ENCODE peak calls at places on chromosomes 12 and 14, in eight cellular contexts. One of them, this sample, is unnamed. For H3K27me3, the result is how much of the 10 kb centered on the place peaks cover.

GRCh38 chr12:39061576-39061975 is 156.2 kb upstream of the CPNE8 start:
- DNase-seq in transverse colon: no peak
- DNase-seq in upper lobe of right lung: no peak
- DNase-seq in SJSA1: no peak
- DNase-seq in HL-60: no peak
- DNase-seq in heart left ventricle: no peak
- DNase-seq in GM23248: no peak
- DNase-seq in CD8-positive, alpha-beta T cell: no peak
- DNase-seq in this sample: no peak

GRCh38 chr12:83514372-83514771 is 827.7 kb downstream of the TMTC2 start:
- DNase-seq in transverse colon: no peak
- DNase-seq in upper lobe of right lung: no peak
- DNase-seq in SJSA1: no peak
- DNase-seq in HL-60: no peak
- DNase-seq in heart left ventricle: no peak
- DNase-seq in GM23248: no peak
- DNase-seq in CD8-positive, alpha-beta T cell: no peak
- DNase-seq in this sample: no peak

GRCh38 chr12:127381043-127381668 is 885.8 kb upstream of the TMEM132C start:
- DNase-seq in transverse colon: peak
- DNase-seq in upper lobe of right lung: peak
- DNase-seq in SJSA1: no peak
- DNase-seq in HL-60: peak
- DNase-seq in heart left ventricle: no peak
- DNase-seq in GM23248: peak
- DNase-seq in CD8-positive, alpha-beta T cell: peak
- DNase-seq in this sample: no peak

GRCh38 chr14:51783765-51784164 is 76.6 kb upstream of the GNG2 start:
- DNase-seq in transverse colon: no peak
- DNase-seq in upper lobe of right lung: no peak
- DNase-seq in SJSA1: no peak
- DNase-seq in HL-60: no peak
- DNase-seq in heart left ventricle: no peak
- DNase-seq in GM23248: peak
- DNase-seq in CD8-positive, alpha-beta T cell: no peak
- DNase-seq in this sample: peak

GRCh38 chr14:102140027-102140749 is 491 bp downstream of the WDR20 start:
- DNase-seq in transverse colon: peak
- DNase-seq in upper lobe of right lung: peak
- DNase-seq in SJSA1: peak
- DNase-seq in HL-60: peak
- DNase-seq in heart left ventricle: no peak
- DNase-seq in GM23248: peak
- DNase-seq in CD8-positive, alpha-beta T cell: peak
- DNase-seq in this sample: peak

GRCh38 chr12:104177663-104178501 is 37.7 kb upstream of the TXNRD1 start:
- DNase-seq in transverse colon: peak
- DNase-seq in upper lobe of right lung: peak
- DNase-seq in SJSA1: peak
- DNase-seq in HL-60: peak
- DNase-seq in heart left ventricle: peak
- DNase-seq in GM23248: peak
- DNase-seq in CD8-positive, alpha-beta T cell: no peak
- DNase-seq in this sample: peak

GRCh38 chr12:89414851-89415250 is 62.5 kb upstream of the DUSP6 start:
- DNase-seq in transverse colon: no peak
- DNase-seq in upper lobe of right lung: no peak
- DNase-seq in SJSA1: no peak
- DNase-seq in HL-60: no peak
- DNase-seq in heart left ventricle: no peak
- DNase-seq in GM23248: peak
- DNase-seq in CD8-positive, alpha-beta T cell: no peak
- DNase-seq in this sample: no peak

GRCh38 chr12:51752490-51752889 is 96.0 kb downstream of the FIGNL2 start:
- DNase-seq in transverse colon: peak
- DNase-seq in upper lobe of right lung: no peak
- DNase-seq in SJSA1: peak
- DNase-seq in HL-60: no peak
- DNase-seq in heart left ventricle: peak
- DNase-seq in GM23248: peak
- DNase-seq in CD8-positive, alpha-beta T cell: no peak
- DNase-seq in this sample: peak

GRCh38 chr14:85280074-85280473 is 249.9 kb upstream of the FLRT2 start:
- DNase-seq in transverse colon: no peak
- DNase-seq in upper lobe of right lung: no peak
- DNase-seq in SJSA1: no peak
- DNase-seq in HL-60: no peak
- DNase-seq in heart left ventricle: no peak
- DNase-seq in GM23248: peak
- DNase-seq in CD8-positive, alpha-beta T cell: no peak
- DNase-seq in this sample: no peak

GRCh38 chr14:63777024-63777423 is 49.2 kb upstream of the SGPP1 start:
- DNase-seq in transverse colon: no peak
- DNase-seq in upper lobe of right lung: no peak
- DNase-seq in SJSA1: no peak
- DNase-seq in HL-60: no peak
- DNase-seq in heart left ventricle: no peak
- DNase-seq in GM23248: peak
- DNase-seq in CD8-positive, alpha-beta T cell: no peak
- DNase-seq in this sample: peak

GRCh38 chr12:32595251-32595650 is 83.8 kb upstream of the DNM1L start:
- DNase-seq in transverse colon: no peak
- DNase-seq in upper lobe of right lung: no peak
- DNase-seq in SJSA1: no peak
- DNase-seq in HL-60: no peak
- DNase-seq in heart left ventricle: no peak
- DNase-seq in GM23248: no peak
- DNase-seq in CD8-positive, alpha-beta T cell: no peak
- DNase-seq in this sample: peak

GRCh38 chr12:49843871-49844437 is 1.0 kb upstream of the BCDIN3D start:
- DNase-seq in transverse colon: no peak
- DNase-seq in upper lobe of right lung: no peak
- DNase-seq in SJSA1: no peak
- DNase-seq in HL-60: no peak
- DNase-seq in heart left ventricle: no peak
- DNase-seq in GM23248: peak
- DNase-seq in CD8-positive, alpha-beta T cell: no peak
- DNase-seq in this sample: no peak

GRCh38 chr12:101670007-101670671 is 27.3 kb upstream of the CHPT1 start:
- DNase-seq in transverse colon: peak
- DNase-seq in upper lobe of right lung: no peak
- DNase-seq in SJSA1: no peak
- DNase-seq in HL-60: peak
- DNase-seq in heart left ventricle: no peak
- DNase-seq in GM23248: peak
- DNase-seq in CD8-positive, alpha-beta T cell: no peak
- DNase-seq in this sample: peak

GRCh38 chr12:72346331-72346944 is 74.3 kb downstream of the TRHDE start:
- DNase-seq in transverse colon: peak
- DNase-seq in upper lobe of right lung: no peak
- DNase-seq in SJSA1: peak
- DNase-seq in HL-60: peak
- DNase-seq in heart left ventricle: no peak
- DNase-seq in GM23248: peak
- DNase-seq in CD8-positive, alpha-beta T cell: no peak
- DNase-seq in this sample: peak

GRCh38 chr12:6959376-6960290 is 8.5 kb downstream of the PTPN6 start:
- DNase-seq in transverse colon: no peak
- DNase-seq in upper lobe of right lung: peak
- DNase-seq in SJSA1: no peak
- DNase-seq in HL-60: no peak
- DNase-seq in heart left ventricle: no peak
- DNase-seq in GM23248: no peak
- DNase-seq in CD8-positive, alpha-beta T cell: no peak
- DNase-seq in this sample: no peak

GRCh38 chr12:46400406-46400805 is 27.8 kb upstream of the SLC38A2 start:
- DNase-seq in transverse colon: no peak
- DNase-seq in upper lobe of right lung: no peak
- DNase-seq in SJSA1: no peak
- DNase-seq in HL-60: no peak
- DNase-seq in heart left ventricle: no peak
- DNase-seq in GM23248: peak
- DNase-seq in CD8-positive, alpha-beta T cell: no peak
- DNase-seq in this sample: no peak

GRCh38 chr12:50185496-50185895 is 18.3 kb upstream of the CERS5 start:
- DNase-seq in transverse colon: no peak
- DNase-seq in upper lobe of right lung: no peak
- DNase-seq in SJSA1: no peak
- DNase-seq in HL-60: no peak
- DNase-seq in heart left ventricle: no peak
- DNase-seq in GM23248: peak
- DNase-seq in CD8-positive, alpha-beta T cell: no peak
- DNase-seq in this sample: no peak

GRCh38 chr12:125434936-125435443 is 369.8 kb downstream of the AACS start:
- DNase-seq in transverse colon: no peak
- DNase-seq in upper lobe of right lung: no peak
- DNase-seq in SJSA1: no peak
- DNase-seq in HL-60: no peak
- DNase-seq in heart left ventricle: no peak
- DNase-seq in GM23248: no peak
- DNase-seq in CD8-positive, alpha-beta T cell: no peak
- DNase-seq in this sample: no peak

GRCh38 chr12:30810918-30811317 is 56.2 kb upstream of the CAPRIN2 start:
- DNase-seq in transverse colon: no peak
- DNase-seq in upper lobe of right lung: no peak
- DNase-seq in SJSA1: no peak
- DNase-seq in HL-60: no peak
- DNase-seq in heart left ventricle: no peak
- DNase-seq in GM23248: no peak
- DNase-seq in CD8-positive, alpha-beta T cell: no peak
- DNase-seq in this sample: no peak

GRCh38 chr14:45939572-45939971 is 686.6 kb upstream of the MIS18BP1 start:
- DNase-seq in transverse colon: no peak
- DNase-seq in upper lobe of right lung: no peak
- DNase-seq in SJSA1: no peak
- DNase-seq in HL-60: no peak
- DNase-seq in heart left ventricle: no peak
- DNase-seq in GM23248: no peak
- DNase-seq in CD8-positive, alpha-beta T cell: no peak
- DNase-seq in this sample: no peak

DNA sequence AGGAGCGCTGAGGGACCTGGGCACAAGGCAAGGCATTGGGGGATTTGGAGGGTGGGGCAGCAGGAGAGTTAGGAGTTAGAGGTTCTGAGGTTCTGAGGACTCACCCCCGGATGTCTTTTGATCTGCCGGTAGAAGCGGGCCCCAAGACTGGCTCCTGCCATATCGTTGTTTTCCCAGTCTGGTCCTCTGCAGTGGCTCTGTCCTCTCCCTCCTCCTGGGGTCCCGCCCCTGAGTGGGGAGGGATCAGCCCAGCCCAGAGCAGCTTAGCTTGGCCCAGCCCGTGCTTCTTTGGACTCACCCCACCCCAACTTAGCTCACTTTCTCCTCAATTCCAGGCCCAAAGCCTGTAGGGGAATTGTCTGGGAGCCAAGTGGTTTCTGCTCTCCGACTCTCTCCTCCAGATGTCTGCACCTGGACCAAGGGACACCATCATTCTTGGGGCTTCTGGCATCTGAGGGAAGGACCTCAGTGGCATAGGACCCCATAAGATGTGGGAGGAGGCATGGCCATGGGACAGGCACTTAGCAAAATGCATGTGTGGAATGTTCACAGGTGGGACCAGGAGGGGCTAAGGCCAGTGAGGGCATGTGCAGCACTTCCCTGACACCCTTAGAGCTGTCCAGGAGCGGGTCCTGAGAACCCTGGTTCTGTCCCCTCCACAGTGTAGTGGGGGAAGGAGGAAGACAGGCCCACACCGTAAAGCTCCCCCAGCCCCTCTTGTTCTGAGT is 7.6 kb downstream of the SHMT2 start:
- DNase-seq in transverse colon: no peak
- DNase-seq in upper lobe of right lung: no peak
- DNase-seq in SJSA1: no peak
- DNase-seq in HL-60: no peak
- DNase-seq in heart left ventricle: peak
- DNase-seq in GM23248: peak
- DNase-seq in CD8-positive, alpha-beta T cell: no peak
- DNase-seq in this sample: no peak
- H3K27me3 ChIP-seq in transverse colon: half or more
- H3K27me3 ChIP-seq in upper lobe of right lung: half or more
- H3K27me3 ChIP-seq in SJSA1: under half
- H3K27me3 ChIP-seq in HL-60: under half
- H3K27me3 ChIP-seq in heart left ventricle: under half
- H3K27me3 ChIP-seq in GM23248: under half
- H3K27me3 ChIP-seq in CD8-positive, alpha-beta T cell: under half
- H3K27me3 ChIP-seq in this sample: under half

GRCh38 chr12:5441497-5442236 is 9.8 kb downstream of the NTF3 start:
- DNase-seq in transverse colon: no peak
- DNase-seq in upper lobe of right lung: no peak
- DNase-seq in SJSA1: peak
- DNase-seq in HL-60: no peak
- DNase-seq in heart left ventricle: no peak
- DNase-seq in GM23248: peak
- DNase-seq in CD8-positive, alpha-beta T cell: no peak
- DNase-seq in this sample: peak
- H3K27me3 ChIP-seq in transverse colon: under half
- H3K27me3 ChIP-seq in upper lobe of right lung: under half
- H3K27me3 ChIP-seq in SJSA1: under half
- H3K27me3 ChIP-seq in HL-60: under half
- H3K27me3 ChIP-seq in heart left ventricle: under half
- H3K27me3 ChIP-seq in GM23248: under half
- H3K27me3 ChIP-seq in CD8-positive, alpha-beta T cell: under half
- H3K27me3 ChIP-seq in this sample: under half

DNA sequence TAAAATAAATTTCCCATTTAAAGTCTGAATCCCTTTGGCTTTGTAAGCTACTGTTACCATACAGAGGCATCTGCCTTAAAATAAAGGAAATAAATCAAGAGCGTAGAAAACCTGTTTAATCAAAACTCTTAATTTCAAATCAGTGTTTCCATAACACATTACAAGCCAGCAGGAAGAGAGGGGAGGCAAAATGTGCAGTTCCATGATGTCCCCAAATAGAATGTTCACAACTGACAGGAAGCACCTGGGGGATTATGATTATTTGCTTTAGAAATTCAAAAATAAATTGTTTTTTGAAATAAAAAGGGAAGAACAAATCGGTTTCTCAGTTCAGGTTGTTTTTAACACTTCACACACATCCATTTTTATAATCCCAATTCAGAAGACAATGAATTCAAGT is 21.4 kb downstream of the SOCS2 start:
- DNase-seq in transverse colon: no peak
- DNase-seq in upper lobe of right lung: no peak
- DNase-seq in SJSA1: no peak
- DNase-seq in HL-60: no peak
- DNase-seq in heart left ventricle: no peak
- DNase-seq in GM23248: no peak
- DNase-seq in CD8-positive, alpha-beta T cell: no peak
- DNase-seq in this sample: no peak
- H3K27me3 ChIP-seq in transverse colon: under half
- H3K27me3 ChIP-seq in upper lobe of right lung: under half
- H3K27me3 ChIP-seq in SJSA1: under half
- H3K27me3 ChIP-seq in HL-60: under half
- H3K27me3 ChIP-seq in heart left ventricle: under half
- H3K27me3 ChIP-seq in GM23248: under half
- H3K27me3 ChIP-seq in CD8-positive, alpha-beta T cell: under half
- H3K27me3 ChIP-seq in this sample: under half

DNA sequence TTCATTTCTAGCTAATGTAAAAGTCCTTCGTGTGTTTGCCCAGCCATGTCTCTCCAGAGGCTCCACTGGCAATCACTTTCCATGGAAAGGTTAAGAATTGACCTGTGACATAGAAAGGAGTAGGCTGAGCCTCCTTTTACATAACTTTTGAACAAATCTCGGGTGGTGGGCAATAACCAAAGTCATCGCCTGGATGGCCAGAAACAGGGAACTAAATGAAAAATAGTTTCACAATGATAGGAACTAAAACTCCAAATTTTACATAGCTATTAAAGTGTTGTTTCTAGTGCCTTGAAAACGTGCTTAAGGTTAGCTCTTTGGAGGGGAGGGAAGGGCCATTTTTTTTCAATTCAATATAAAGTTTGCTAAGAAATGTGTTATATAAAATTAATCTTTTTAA is 6.5 kb downstream of the BHLHE41 start:
- DNase-seq in transverse colon: no peak
- DNase-seq in upper lobe of right lung: no peak
- DNase-seq in SJSA1: no peak
- DNase-seq in HL-60: no peak
- DNase-seq in heart left ventricle: no peak
- DNase-seq in GM23248: no peak
- DNase-seq in CD8-positive, alpha-beta T cell: no peak
- DNase-seq in this sample: no peak
- H3K27me3 ChIP-seq in transverse colon: under half
- H3K27me3 ChIP-seq in upper lobe of right lung: under half
- H3K27me3 ChIP-seq in SJSA1: under half
- H3K27me3 ChIP-seq in HL-60: under half
- H3K27me3 ChIP-seq in heart left ventricle: under half
- H3K27me3 ChIP-seq in GM23248: under half
- H3K27me3 ChIP-seq in CD8-positive, alpha-beta T cell: under half
- H3K27me3 ChIP-seq in this sample: under half

This sample was measured in brain microvascular endothelial cell.